ENCODE peak calls at places on chromosomes 16 and 17, in four cellular contexts. V, Q, E and U are unnamed samples.

GRCh38 chr16:11034005-11034404 is 89.6 kb downstream of the CLEC16A start:
- DNase-seq in E (no peak), Q (no peak), V (peak), U (peak)

GRCh38 chr16:73068546-73069401 is 20.8 kb upstream of the ZFHX3 start:
- DNase-seq in E (peak), Q (no peak), V (peak), U (peak)

GRCh38 chr17:83010323-83011200 is 68.8 kb upstream of the METRNL start:
- DNase-seq in Q (no peak), V (no peak), E (peak), U (no peak)

GRCh38 chr17:4941027-4941610 is 1.1 kb downstream of the RNF167 start:
- DNase-seq in Q (no peak), E (no peak), V (no peak), U (no peak)

GRCh38 chr17:57271821-57272220 is 15.5 kb downstream of the MSI2 start:
- DNase-seq in E (no peak), Q (no peak), V (no peak), U (no peak)

GRCh38 chr17:42097691-42098661 is at the start of gene ZNF385C:
- DNase-seq in E (no peak), Q (no peak), V (peak), U (no peak)

GRCh38 chr17:37710344-37710886 is 34.4 kb downstream of the HNF1B start:
- DNase-seq in E (no peak), Q (no peak), V (no peak), U (peak)

GRCh38 chr16:84159006-84159405 is 13.9 kb downstream of the DNAAF1 start:
- DNase-seq in V (no peak), Q (no peak), E (no peak), U (no peak)

GRCh38 chr16:70437582-70438324 is 1.1 kb downstream of the ST3GAL2 start:
- DNase-seq in Q (no peak), E (no peak), V (peak), U (no peak)

GRCh38 chr17:17511293-17511741 is 15.1 kb upstream of the RASD1 start:
- DNase-seq in V (no peak), E (peak), Q (no peak), U (peak)

GRCh38 chr17:62100050-62100449 is 35.0 kb upstream of the MED13 start:
- DNase-seq in V (no peak), E (no peak), Q (no peak), U (no peak)

GRCh38 chr17:46179375-46179999 is 13.7 kb downstream of the KANSL1 start:
- DNase-seq in E (no peak), V (no peak), Q (no peak), U (peak)

GRCh38 chr17:12122091-12122490 is 101.4 kb downstream of the MAP2K4 start:
- DNase-seq in V (peak), E (no peak), Q (no peak), U (no peak)
- H3K4me3 ChIP-seq in V (peak), E (no peak), Q (no peak), U (no peak)

GRCh38 chr17:50532452-50533024 is at the start of gene EPN3:
- DNase-seq in Q (no peak), E (no peak), V (no peak), U (no peak)

GRCh38 chr17:50533720-50534148 is 1.2 kb downstream of the EPN3 start:
- DNase-seq in Q (no peak), V (peak), E (peak), U (no peak)

GRCh38 chr17:50531428-50532025 is 1.0 kb upstream of the EPN3 start:
- DNase-seq in V (no peak), Q (no peak), E (no peak), U (no peak)

GRCh38 chr17:50534222-50534978 is 1.9 kb downstream of the EPN3 start:
- DNase-seq in E (no peak), V (no peak), Q (no peak), U (no peak)

DNA sequence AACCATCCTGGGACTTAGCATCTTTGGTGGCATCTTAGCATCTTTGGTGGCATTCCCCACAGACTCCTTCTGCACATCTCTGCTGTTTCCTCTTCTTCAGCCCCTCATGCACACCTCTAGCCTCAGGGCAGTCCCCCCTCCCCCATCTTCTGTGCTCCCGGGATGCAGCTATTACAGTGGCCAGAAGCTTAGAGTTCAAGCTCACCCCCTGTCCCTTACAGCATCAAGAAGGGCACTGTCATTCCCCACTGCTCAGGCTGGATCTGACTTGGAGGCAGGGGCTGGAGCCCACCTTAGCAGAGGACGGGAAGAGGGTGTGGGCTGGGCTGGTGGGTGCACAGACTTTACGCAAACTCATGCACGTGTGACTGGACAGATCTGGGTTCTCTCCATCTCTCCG is 650 bp downstream of the EPN3 start:
- DNase-seq in V (no peak), E (no peak), Q (no peak), U (no peak)
- H3K4me3 ChIP-seq in V (peak), E (peak), Q (no peak), U (no peak)

DNA sequence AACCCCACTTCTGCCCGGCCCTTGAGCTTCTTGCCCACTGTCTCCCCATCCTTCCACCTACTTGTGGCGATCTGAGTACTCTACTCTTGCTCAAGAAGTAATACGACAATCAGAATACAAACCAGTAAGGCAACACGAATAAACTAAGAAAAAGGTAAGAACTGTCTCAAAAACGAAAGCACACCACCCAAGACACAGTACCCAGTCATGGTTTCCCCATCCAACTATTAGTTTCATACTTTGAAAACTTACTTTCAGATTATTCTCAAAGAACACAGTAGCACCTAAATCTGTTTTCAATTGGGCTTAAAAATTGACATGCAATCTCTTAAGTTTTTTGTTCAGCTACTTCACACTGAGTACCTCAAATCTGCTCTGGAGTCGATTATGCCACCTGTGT is 13.9 kb downstream of the GINS2 start:
- DNase-seq in Q (no peak), V (no peak), E (no peak), U (no peak)
- H3K4me3 ChIP-seq in Q (no peak), V (no peak), E (no peak), U (no peak)

DNA sequence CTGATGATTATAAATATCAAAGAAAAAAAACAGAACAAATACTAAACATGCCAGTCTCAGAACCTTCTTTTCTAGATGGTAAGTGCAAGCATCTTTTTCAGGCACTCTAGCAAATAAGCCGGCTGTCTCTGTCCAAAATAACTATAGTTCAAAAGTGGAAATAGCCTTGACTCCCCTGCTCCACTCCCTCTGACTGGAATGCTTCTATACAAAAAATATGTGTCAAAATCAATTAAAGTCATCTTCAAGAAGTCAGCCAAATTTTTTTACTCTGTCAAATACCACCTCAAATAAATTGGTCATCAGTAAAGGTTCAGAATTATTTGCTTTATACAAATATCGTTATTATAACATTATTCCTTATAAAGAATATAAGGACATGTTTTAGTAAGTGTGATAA is 83.6 kb downstream of the CACNG1 start:
- DNase-seq in Q (no peak), V (peak), E (no peak), U (no peak)
- H3K4me3 ChIP-seq in Q (no peak), V (no peak), E (no peak), U (no peak)

DNA sequence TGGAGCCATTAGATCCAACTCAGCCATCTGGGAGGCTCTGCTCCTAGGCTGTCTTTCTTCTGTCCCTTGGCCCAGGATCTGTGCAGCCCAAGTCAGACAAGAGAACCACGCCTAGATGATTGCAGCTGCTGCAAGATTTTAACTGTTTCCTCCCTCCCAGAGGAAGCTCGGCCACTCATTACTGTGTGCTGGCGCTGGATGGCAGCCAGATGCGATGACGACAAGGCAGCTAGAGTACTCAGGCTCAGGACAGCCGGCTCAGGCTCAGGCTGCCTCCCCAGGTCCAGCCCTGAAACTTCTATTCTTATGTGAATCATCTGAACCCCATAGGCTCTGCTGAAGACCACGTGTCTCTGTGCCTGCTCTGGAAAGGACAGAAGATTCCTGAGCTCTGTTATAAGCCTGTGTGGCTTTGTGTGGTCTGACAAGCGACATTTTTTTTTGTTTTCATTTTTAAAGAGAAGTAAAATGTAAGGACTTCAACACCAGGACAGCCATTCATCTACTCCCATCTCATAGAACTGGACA is 32.1 kb upstream of the FBXW10B start:
- DNase-seq in E (peak), V (peak), Q (no peak), U (peak)
- H3K4me3 ChIP-seq in E (peak), V (peak), Q (no peak), U (peak)

GRCh38 chr16:51153275-51153991 is 2.4 kb upstream of the SALL1 start:
- DNase-seq in E (no peak), Q (no peak), V (no peak), U (no peak)
- H3K4me3 ChIP-seq in E (peak), Q (no peak), V (peak), U (no peak)

DNA sequence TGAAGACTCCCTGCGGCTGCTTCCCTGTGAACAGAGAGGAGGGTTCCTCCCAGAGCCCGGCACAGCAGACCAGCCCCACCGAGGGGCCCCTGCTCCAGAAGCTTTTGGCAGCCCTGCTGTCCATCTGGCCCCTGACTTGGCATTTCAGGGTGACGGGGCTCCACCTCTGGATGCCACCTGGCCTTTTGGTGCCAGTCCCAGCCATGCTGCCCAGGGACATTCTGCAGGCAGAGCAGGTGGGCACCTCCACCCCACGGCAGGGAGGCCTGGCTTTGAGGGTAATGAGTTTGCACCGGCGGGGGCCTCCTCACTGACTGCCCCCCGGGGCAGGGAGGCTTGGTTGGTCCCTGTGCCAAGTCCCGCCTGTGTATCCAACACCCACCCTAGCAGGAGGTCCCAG is 20.3 kb upstream of the ZFPM1 start:
- DNase-seq in E (no peak), V (no peak), Q (no peak), U (no peak)
- H3K4me3 ChIP-seq in E (no peak), V (no peak), Q (no peak), U (no peak)

DNA sequence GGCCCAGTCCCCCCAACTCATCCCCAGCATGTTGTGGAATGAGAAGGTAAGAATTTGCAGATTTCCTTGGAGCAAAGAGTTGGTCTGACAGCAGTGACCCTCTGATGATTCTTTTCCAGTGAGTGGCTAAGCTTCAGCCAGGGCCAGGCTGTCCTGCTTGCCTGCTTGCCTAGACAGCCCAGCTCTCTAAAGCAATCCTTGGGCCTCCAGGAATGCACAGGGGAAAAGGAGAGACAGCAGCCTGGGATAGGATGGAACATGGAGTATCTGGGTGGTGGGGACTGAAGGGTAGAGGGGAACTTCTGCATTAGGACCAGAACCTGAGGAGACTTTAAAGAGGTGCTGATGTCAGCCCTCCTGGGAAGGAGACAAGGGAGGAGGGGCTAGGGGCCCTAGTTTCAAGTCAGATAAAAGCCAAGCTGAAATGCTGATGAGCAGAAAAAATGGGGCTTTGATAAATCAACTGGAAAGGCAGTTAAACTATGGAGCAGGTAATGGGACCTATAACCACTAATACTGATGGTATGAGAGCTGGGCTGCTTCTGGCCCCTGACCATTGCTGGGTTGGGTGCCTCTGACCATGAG is 1.8 kb downstream of the HOXB7 start:
- DNase-seq in V (no peak), Q (no peak), E (no peak), U (no peak)
- H3K4me3 ChIP-seq in V (peak), Q (no peak), E (no peak), U (no peak)

GRCh38 chr16:55326261-55326802 is 2.3 kb downstream of the IRX6 start:
- DNase-seq in V (no peak), Q (no peak), E (no peak), U (no peak)
- H3K4me3 ChIP-seq in V (no peak), Q (no peak), E (no peak), U (no peak)